ENCODE peak calls at places on chromosome 15, in eight cellular contexts. B, W, D, Z, P, L, O and F are unnamed samples.

GRCh38 chr15:72339777-72340177 is 19.8 kb upstream of the CELF6 start:
- DNase-seq in B (peak), W (no peak), D (no peak), Z (peak), P (peak), L (peak), O (no peak), F (peak)

GRCh38 chr15:100958326-100959065 is 39.3 kb downstream of the LRRK1 start:
- DNase-seq in B (peak), W (no peak), D (no peak), Z (peak), P (peak), L (no peak), O (no peak), F (no peak)

GRCh38 chr15:55969582-55969981 is 23.8 kb downstream of the NEDD4 start:
- DNase-seq in B (no peak), W (no peak), D (no peak), Z (no peak), P (no peak), L (peak), O (no peak), F (no peak)

GRCh38 chr15:39497759-39498565 is 82.9 kb upstream of the THBS1 start:
- DNase-seq in B (no peak), W (no peak), D (no peak), Z (no peak), P (no peak), L (no peak), O (peak), F (no peak)

GRCh38 chr15:69340243-69340991 is 41.7 kb downstream of the PAQR5 start:
- DNase-seq in B (no peak), W (no peak), D (no peak), Z (no peak), P (no peak), L (no peak), O (no peak), F (no peak)

GRCh38 chr15:88644741-88645140 is 5.9 kb downstream of the ISG20 start:
- DNase-seq in B (no peak), W (no peak), D (peak), Z (no peak), P (no peak), L (no peak), O (no peak), F (no peak)

GRCh38 chr15:28014623-28015200 is 84.4 kb downstream of the OCA2 start:
- DNase-seq in B (no peak), W (no peak), D (no peak), Z (no peak), P (no peak), L (no peak), O (no peak), F (no peak)

GRCh38 chr15:88649286-88649733 is 10.5 kb downstream of the ISG20 start:
- DNase-seq in B (peak), W (no peak), D (peak), Z (peak), P (peak), L (peak), O (no peak), F (peak)

GRCh38 chr15:75809986-75810750 is 33.1 kb upstream of the UBE2Q2 start:
- DNase-seq in B (no peak), W (peak), D (peak), Z (peak), P (no peak), L (peak), O (peak), F (no peak)

GRCh38 chr15:69304176-69304533 is 5.4 kb downstream of the PAQR5 start:
- DNase-seq in B (no peak), W (no peak), D (no peak), Z (peak), P (peak), L (peak), O (no peak), F (peak)

GRCh38 chr15:99158626-99159412 is 53.9 kb downstream of the SYNM start:
- DNase-seq in B (no peak), W (no peak), D (no peak), Z (no peak), P (no peak), L (no peak), O (no peak), F (no peak)

GRCh38 chr15:100588638-100589242 is 13.2 kb downstream of the LINS1 start:
- DNase-seq in B (no peak), W (peak), D (no peak), Z (peak), P (peak), L (peak), O (no peak), F (no peak)

GRCh38 chr15:63967616-63968015 is 78.7 kb downstream of the DAPK2 start:
- DNase-seq in B (no peak), W (no peak), D (no peak), Z (no peak), P (no peak), L (no peak), O (no peak), F (no peak)

GRCh38 chr15:78093242-78094020 is 1.1 kb downstream of the SH2D7 start:
- DNase-seq in B (peak), W (no peak), D (no peak), Z (peak), P (peak), L (no peak), O (no peak), F (peak)

GRCh38 chr15:87369269-87369668 is 887.3 kb downstream of the NTRK3 start:
- DNase-seq in B (peak), W (no peak), D (no peak), Z (peak), P (peak), L (peak), O (no peak), F (peak)

GRCh38 chr15:95051881-95052280 is 820.5 kb downstream of the MCTP2 start:
- DNase-seq in B (peak), W (no peak), D (no peak), Z (no peak), P (no peak), L (no peak), O (no peak), F (no peak)

DNA sequence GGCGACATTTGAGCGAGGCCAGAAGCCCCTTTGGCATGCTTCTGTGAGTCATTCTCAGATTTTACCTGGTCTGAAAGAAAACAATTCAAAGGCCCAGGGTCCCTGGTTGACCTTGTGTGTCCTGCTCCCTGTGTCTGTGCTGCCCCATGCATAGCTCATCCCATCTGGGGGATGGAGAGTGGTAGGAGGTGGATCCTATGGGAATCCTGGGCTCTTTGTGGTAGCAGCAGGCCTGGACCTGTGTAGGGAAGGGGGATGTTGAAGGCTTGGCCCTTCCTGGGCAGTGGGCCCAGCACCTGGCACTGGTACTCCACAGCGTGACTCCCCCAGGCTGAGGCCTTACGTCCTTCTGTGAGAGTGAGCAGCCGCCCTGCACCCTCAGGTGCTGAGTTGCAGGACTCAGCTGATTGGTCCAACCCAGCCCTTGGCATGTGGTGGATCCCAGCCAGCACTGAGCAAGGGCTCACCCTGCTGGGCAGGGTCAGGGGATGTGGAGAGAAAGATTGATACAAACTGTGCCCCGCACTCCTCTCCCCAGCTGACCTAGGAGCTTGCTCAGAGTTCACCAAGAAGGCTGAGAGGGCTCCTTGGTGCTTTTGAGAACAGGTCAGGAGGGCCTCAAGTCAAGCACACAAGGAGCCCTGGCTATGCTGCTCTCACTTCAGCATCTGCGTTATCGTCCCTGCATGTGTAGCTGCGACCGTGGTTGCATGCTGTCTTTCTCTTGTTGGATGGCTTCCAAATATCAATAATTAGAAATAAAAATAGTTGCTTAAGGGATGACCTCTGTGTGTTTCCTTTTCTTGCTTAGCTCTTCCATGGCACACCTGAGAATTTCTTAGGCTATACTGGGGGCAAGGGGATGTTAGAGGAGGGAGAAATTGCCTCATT is 21.4 kb upstream of the JMJD7 start:
- DNase-seq in B (no peak), W (peak), D (no peak), Z (no peak), P (no peak), L (peak), O (no peak), F (no peak)
- TF ChIP-seq CTCF in B (no peak), W (peak), D (no peak), Z (no peak), P (no peak), L (peak), O (no peak), F (no peak)

GRCh38 chr15:57667171-57667924 is 39.2 kb upstream of the POLR2M start:
- DNase-seq in B (peak), W (peak), D (no peak), Z (peak), P (peak), L (peak), O (no peak), F (peak)
- TF ChIP-seq CTCF in B (peak), W (peak), D (no peak), Z (peak), P (peak), L (peak), O (no peak), F (peak)

GRCh38 chr15:31455499-31455898 is 128.9 kb downstream of the KLF13 start:
- DNase-seq in B (no peak), W (peak), D (no peak), Z (no peak), P (no peak), L (no peak), O (peak), F (no peak)
- TF ChIP-seq CTCF in B (no peak), W (peak), D (no peak), Z (peak), P (no peak), L (peak), O (peak), F (no peak)

GRCh38 chr15:31977812-31978662 is 52.3 kb upstream of the CHRNA7 start:
- DNase-seq in B (no peak), W (peak), D (peak), Z (peak), P (peak), L (peak), O (peak), F (no peak)
- TF ChIP-seq CTCF in B (peak), W (peak), D (peak), Z (peak), P (peak), L (peak), O (peak), F (peak)

GRCh38 chr15:91973481-91973880 is 120.0 kb downstream of the SLCO3A1 start:
- DNase-seq in B (no peak), W (no peak), D (no peak), Z (no peak), P (no peak), L (peak), O (no peak), F (no peak)
- TF ChIP-seq CTCF in B (no peak), W (no peak), D (no peak), Z (peak), P (peak), L (peak), O (no peak), F (no peak)

DNA sequence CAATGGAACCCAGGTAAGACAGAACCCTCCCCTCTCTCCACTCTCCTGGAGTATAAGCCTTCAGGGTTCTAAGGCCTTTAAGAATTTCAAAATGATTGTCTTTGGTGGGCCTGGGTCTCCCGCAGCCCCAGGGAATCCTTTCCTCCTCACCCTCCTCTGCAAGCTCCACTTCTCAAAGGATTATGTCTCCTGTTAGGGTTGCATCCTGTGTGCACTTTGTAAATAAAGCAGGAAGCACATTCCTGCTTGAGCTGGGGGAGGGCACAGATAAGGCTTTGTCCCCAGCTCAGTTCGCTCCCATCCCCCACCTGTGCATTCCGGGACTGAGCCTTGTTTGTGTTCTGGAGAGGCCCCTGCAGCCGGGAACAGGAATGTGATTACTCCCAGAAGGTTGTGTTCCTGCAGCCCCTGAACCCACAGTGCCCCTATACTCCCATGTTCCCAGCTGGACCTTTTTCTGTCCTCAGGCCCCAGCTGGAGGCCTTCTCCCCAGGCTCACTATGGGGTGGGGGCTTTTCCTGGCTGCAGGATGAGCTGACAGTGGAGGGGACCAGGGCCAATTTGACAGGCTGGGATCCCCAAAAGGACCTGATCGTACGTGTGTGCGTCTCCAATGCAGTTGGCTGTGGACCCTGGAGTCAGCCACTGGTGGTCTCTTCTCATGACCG is 9.5 kb downstream of the TYRO3 start:
- DNase-seq in B (no peak), W (peak), D (no peak), Z (peak), P (peak), L (no peak), O (no peak), F (no peak)
- TF ChIP-seq CTCF in B (no peak), W (no peak), D (no peak), Z (no peak), P (no peak), L (no peak), O (no peak), F (no peak)

DNA sequence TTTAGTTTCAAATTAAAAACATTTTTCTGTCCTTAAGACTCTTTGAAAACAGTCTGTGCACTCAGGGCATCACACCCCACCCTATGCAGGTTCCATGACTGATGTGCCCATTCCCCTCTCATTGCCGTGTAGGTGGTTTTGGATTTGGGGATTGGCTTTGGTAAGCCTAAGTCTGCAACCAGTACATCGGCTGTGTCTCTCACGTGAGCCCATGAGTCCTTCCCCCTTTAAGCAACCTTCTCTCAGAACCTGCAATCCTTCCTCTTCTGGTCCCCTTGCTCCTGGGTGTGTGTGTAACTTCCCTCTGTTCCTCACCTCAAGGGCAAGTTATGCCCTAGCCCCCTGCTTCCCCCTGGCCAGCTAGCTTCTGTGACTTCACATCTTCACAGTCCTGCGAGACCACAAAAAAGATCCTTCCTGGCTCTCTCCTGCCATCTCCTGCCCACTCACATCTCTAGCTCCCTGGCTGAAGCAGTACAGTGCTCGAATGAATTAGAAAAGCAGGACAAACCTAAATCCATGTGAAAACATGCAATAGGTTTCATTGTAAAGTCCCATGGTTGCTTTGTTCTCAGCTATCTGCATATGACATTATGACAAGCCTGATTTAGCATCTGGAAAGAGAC is 126.7 kb downstream of the UACA start:
- DNase-seq in B (no peak), W (peak), D (no peak), Z (peak), P (no peak), L (peak), O (no peak), F (no peak)
- TF ChIP-seq CTCF in B (peak), W (peak), D (no peak), Z (peak), P (peak), L (no peak), O (no peak), F (peak)

DNA sequence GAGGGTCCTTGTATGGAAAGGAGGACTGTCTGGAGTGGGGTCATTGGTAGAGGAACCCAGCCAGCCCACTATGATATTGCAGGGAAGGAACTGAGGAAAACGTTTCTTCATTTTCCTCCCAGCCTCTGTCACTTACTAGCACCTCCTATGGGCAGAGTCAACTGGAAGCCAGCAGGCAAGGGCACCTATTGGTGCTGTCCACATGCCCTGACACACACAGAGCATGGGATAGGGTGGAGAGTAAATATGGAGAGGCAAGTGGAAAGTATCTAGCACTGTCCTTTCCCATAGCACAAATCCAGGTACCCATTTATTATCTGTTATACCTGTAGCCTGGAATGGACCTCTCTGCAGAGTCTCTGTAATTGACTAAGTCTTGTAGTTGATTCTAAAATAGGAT is 285.6 kb downstream of the WDR72 start:
- DNase-seq in B (no peak), W (no peak), D (no peak), Z (no peak), P (no peak), L (no peak), O (no peak), F (no peak)
- TF ChIP-seq CTCF in B (no peak), W (no peak), D (no peak), Z (no peak), P (no peak), L (no peak), O (no peak), F (no peak)

GRCh38 chr15:85477730-85478129 is 97.3 kb downstream of the AKAP13 start:
- DNase-seq in B (no peak), W (no peak), D (no peak), Z (peak), P (peak), L (no peak), O (no peak), F (no peak)
- TF ChIP-seq CTCF in B (no peak), W (no peak), D (no peak), Z (peak), P (no peak), L (no peak), O (no peak), F (no peak)